ENCODE peak calls at places on chromosomes 11 and 22, in five cellular contexts. One of them, this sample, is unnamed.

GRCh38 chr11:29518389-29519174 is 498.2 kb downstream of the KCNA4 start:
- DNase-seq in Caco-2: no peak
- DNase-seq in CD8-positive, alpha-beta T cell: no peak
- DNase-seq in bronchial epithelial cell: peak; percentile 90
- DNase-seq in body of pancreas: no peak
- DNase-seq in this sample: no peak

GRCh38 chr11:71518506-71519471 is 8.3 kb upstream of the KRTAP5-7 start:
- DNase-seq in Caco-2: peak; percentile 34
- DNase-seq in CD8-positive, alpha-beta T cell: no peak
- DNase-seq in bronchial epithelial cell: no peak
- DNase-seq in body of pancreas: no peak
- DNase-seq in this sample: no peak

GRCh38 chr11:7575841-7576451 is 62.1 kb downstream of the PPFIBP2 start:
- DNase-seq in Caco-2: peak; percentile 79
- DNase-seq in CD8-positive, alpha-beta T cell: no peak
- DNase-seq in bronchial epithelial cell: peak; percentile 44
- DNase-seq in body of pancreas: no peak
- DNase-seq in this sample: no peak

GRCh38 chr11:75214411-75214821 is 26.2 kb upstream of the TPBGL start:
- DNase-seq in Caco-2: peak; percentile 95
- DNase-seq in CD8-positive, alpha-beta T cell: peak; percentile 75
- DNase-seq in bronchial epithelial cell: peak; percentile 48
- DNase-seq in body of pancreas: peak; percentile 79
- DNase-seq in this sample: peak; percentile 87

GRCh38 chr11:126830216-126830615 is 170.4 kb downstream of the KIRREL3 start:
- DNase-seq in Caco-2: no peak
- DNase-seq in CD8-positive, alpha-beta T cell: no peak
- DNase-seq in bronchial epithelial cell: no peak
- DNase-seq in body of pancreas: no peak
- DNase-seq in this sample: no peak

GRCh38 chr11:128586689-128587088 is 669 bp downstream of the ETS1 start:
- DNase-seq in Caco-2: no peak
- DNase-seq in CD8-positive, alpha-beta T cell: no peak
- DNase-seq in bronchial epithelial cell: no peak
- DNase-seq in body of pancreas: no peak
- DNase-seq in this sample: no peak

GRCh38 chr22:18929459-18929858 is 6.6 kb downstream of the PRODH start:
- DNase-seq in Caco-2: no peak
- DNase-seq in CD8-positive, alpha-beta T cell: no peak
- DNase-seq in bronchial epithelial cell: no peak
- DNase-seq in body of pancreas: no peak
- DNase-seq in this sample: no peak

GRCh38 chr22:42635531-42635930 is 4.9 kb downstream of the ATP5MGL start:
- DNase-seq in Caco-2: no peak
- DNase-seq in CD8-positive, alpha-beta T cell: no peak
- DNase-seq in bronchial epithelial cell: peak; percentile 93
- DNase-seq in body of pancreas: no peak
- DNase-seq in this sample: no peak

GRCh38 chr22:32911526-32911925 is 110.0 kb downstream of the TIMP3 start:
- DNase-seq in Caco-2: no peak
- DNase-seq in CD8-positive, alpha-beta T cell: no peak
- DNase-seq in bronchial epithelial cell: no peak
- DNase-seq in body of pancreas: no peak
- DNase-seq in this sample: no peak

GRCh38 chr22:38467438-38467903 is 425 bp upstream of the KDELR3 start:
- DNase-seq in Caco-2: no peak
- DNase-seq in CD8-positive, alpha-beta T cell: no peak
- DNase-seq in bronchial epithelial cell: no peak
- DNase-seq in body of pancreas: no peak
- DNase-seq in this sample: no peak

GRCh38 chr22:38469306-38469781 is 1.4 kb downstream of the KDELR3 start:
- DNase-seq in Caco-2: no peak
- DNase-seq in CD8-positive, alpha-beta T cell: no peak
- DNase-seq in bronchial epithelial cell: no peak
- DNase-seq in body of pancreas: no peak
- DNase-seq in this sample: no peak

GRCh38 chr22:38468761-38469305 is 937 bp downstream of the KDELR3 start:
- DNase-seq in Caco-2: no peak
- DNase-seq in CD8-positive, alpha-beta T cell: no peak
- DNase-seq in bronchial epithelial cell: no peak
- DNase-seq in body of pancreas: no peak
- DNase-seq in this sample: no peak

GRCh38 chr22:38465673-38466490 is 2.0 kb upstream of the KDELR3 start:
- DNase-seq in Caco-2: no peak
- DNase-seq in CD8-positive, alpha-beta T cell: no peak
- DNase-seq in bronchial epithelial cell: no peak
- DNase-seq in body of pancreas: no peak
- DNase-seq in this sample: no peak

DNA sequence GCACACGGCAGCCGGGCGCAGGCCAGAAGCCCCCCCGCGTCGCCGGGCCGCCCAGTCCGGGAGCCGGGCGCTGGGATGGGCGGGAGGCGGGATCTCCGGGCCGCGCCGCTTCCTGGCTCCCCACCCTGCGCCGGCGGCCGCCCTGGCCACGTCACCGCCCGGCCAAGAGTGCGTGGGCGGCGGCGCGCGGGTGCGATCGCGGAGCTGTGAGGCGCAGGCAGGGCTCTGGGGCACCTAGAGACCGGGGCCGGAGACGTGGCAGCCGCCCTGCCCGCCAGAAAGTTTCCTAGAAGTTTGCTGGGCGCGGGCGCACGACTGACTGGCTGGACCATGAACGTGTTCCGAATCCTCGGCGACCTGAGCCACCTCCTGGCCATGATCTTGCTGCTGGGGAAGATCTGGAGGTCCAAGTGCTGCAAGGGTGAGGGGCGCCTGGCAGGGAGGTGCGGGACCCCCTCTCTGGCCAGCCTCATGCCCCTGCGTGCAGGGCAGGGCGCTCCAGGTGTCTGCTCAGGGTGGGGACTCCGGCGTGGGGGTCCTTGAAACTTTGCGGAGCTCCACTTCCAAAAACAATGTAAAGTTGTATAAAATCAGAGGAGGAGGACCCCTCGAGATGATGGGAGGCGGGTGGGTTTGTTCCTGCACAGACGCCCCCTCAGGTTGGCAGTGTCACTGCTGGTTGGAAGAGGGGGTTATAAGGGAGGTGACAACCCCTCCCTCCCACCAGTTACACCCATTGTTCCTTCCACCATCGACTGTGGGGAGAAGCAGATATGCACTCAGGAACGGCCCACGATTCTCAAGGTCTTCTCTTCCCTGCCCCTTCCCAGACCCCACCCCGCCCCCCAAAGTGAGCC is at the start of gene KDELR3:
- DNase-seq in Caco-2: no peak
- DNase-seq in CD8-positive, alpha-beta T cell: no peak
- DNase-seq in bronchial epithelial cell: peak; percentile 50
- DNase-seq in body of pancreas: peak; percentile 61
- DNase-seq in this sample: no peak
- TF ChIP-seq CTCF in Caco-2: no peak
- TF ChIP-seq CTCF in CD8-positive, alpha-beta T cell: no peak
- TF ChIP-seq CTCF in bronchial epithelial cell: no peak
- TF ChIP-seq CTCF in body of pancreas: no peak
- TF ChIP-seq CTCF in this sample: peak; percentile 51

GRCh38 chr22:17260950-17261349 is 41.7 kb upstream of the ADA2 start:
- DNase-seq in Caco-2: no peak
- DNase-seq in CD8-positive, alpha-beta T cell: no peak
- DNase-seq in bronchial epithelial cell: no peak
- DNase-seq in body of pancreas: no peak
- DNase-seq in this sample: no peak
- TF ChIP-seq CTCF in Caco-2: no peak
- TF ChIP-seq CTCF in CD8-positive, alpha-beta T cell: no peak
- TF ChIP-seq CTCF in bronchial epithelial cell: no peak
- TF ChIP-seq CTCF in body of pancreas: peak; percentile 25
- TF ChIP-seq CTCF in this sample: no peak

DNA sequence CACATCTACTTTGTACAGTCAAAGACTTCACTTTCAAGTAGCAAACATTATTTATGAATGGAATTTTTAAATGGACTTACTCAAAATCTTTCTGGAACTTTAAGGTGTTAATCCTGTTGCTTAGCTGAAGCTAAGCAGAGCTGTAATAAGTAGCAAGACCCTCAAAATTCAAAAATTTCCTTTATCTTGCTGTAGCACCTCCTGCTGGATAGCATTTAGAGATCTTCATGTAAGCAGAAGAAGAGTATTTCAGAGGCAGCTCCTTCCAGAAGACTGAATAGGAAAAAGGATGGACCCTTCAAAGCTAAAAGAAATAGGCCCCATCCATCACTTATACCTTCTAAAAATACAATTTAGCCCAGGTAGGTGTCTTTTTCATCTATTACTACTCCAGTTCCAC is 3.4 kb downstream of the PHF21A start:
- DNase-seq in Caco-2: no peak
- DNase-seq in CD8-positive, alpha-beta T cell: no peak
- DNase-seq in bronchial epithelial cell: no peak
- DNase-seq in body of pancreas: no peak
- DNase-seq in this sample: no peak
- TF ChIP-seq CTCF in Caco-2: no peak
- TF ChIP-seq CTCF in CD8-positive, alpha-beta T cell: peak; percentile 24
- TF ChIP-seq CTCF in bronchial epithelial cell: peak; percentile 10
- TF ChIP-seq CTCF in body of pancreas: no peak
- TF ChIP-seq CTCF in this sample: no peak

GRCh38 chr11:57493507-57494503 is 21.7 kb downstream of the SLC43A1 start:
- DNase-seq in Caco-2: peak; percentile 95
- DNase-seq in CD8-positive, alpha-beta T cell: peak; percentile 76
- DNase-seq in bronchial epithelial cell: peak; percentile 50
- DNase-seq in body of pancreas: peak; percentile 85
- DNase-seq in this sample: peak; percentile 86
- TF ChIP-seq CTCF in Caco-2: peak; percentile 95
- TF ChIP-seq CTCF in CD8-positive, alpha-beta T cell: peak; percentile 91
- TF ChIP-seq CTCF in bronchial epithelial cell: peak; percentile 92
- TF ChIP-seq CTCF in body of pancreas: peak; percentile 91
- TF ChIP-seq CTCF in this sample: peak; percentile 96

GRCh38 chr11:56950510-56950909 is 38.2 kb upstream of the OR5AK2 start:
- DNase-seq in Caco-2: no peak
- DNase-seq in CD8-positive, alpha-beta T cell: no peak
- DNase-seq in bronchial epithelial cell: no peak
- DNase-seq in body of pancreas: no peak
- DNase-seq in this sample: no peak
- TF ChIP-seq CTCF in Caco-2: no peak
- TF ChIP-seq CTCF in CD8-positive, alpha-beta T cell: no peak
- TF ChIP-seq CTCF in bronchial epithelial cell: no peak
- TF ChIP-seq CTCF in body of pancreas: no peak
- TF ChIP-seq CTCF in this sample: peak; percentile 8

GRCh38 chr22:29609139-29609538 is 5.7 kb downstream of the NF2 start:
- DNase-seq in Caco-2: no peak
- DNase-seq in CD8-positive, alpha-beta T cell: no peak
- DNase-seq in bronchial epithelial cell: no peak
- DNase-seq in body of pancreas: no peak
- DNase-seq in this sample: no peak
- TF ChIP-seq CTCF in Caco-2: no peak
- TF ChIP-seq CTCF in CD8-positive, alpha-beta T cell: no peak
- TF ChIP-seq CTCF in bronchial epithelial cell: peak; percentile 45
- TF ChIP-seq CTCF in body of pancreas: no peak
- TF ChIP-seq CTCF in this sample: peak; percentile 35

GRCh38 chr11:46390331-46391171 is 1.0 kb downstream of the CHRM4 start:
- DNase-seq in Caco-2: no peak
- DNase-seq in CD8-positive, alpha-beta T cell: no peak
- DNase-seq in bronchial epithelial cell: no peak
- DNase-seq in body of pancreas: no peak
- DNase-seq in this sample: no peak

GRCh38 chr11:46393231-46393616 is 1.6 kb upstream of the CHRM4 start:
- DNase-seq in Caco-2: no peak
- DNase-seq in CD8-positive, alpha-beta T cell: no peak
- DNase-seq in bronchial epithelial cell: no peak
- DNase-seq in body of pancreas: no peak
- DNase-seq in this sample: no peak

GRCh38 chr11:46391186-46391577 is 394 bp downstream of the CHRM4 start:
- DNase-seq in Caco-2: no peak
- DNase-seq in CD8-positive, alpha-beta T cell: no peak
- DNase-seq in bronchial epithelial cell: no peak
- DNase-seq in body of pancreas: no peak
- DNase-seq in this sample: no peak

GRCh38 chr11:46392421-46393230 is 1.1 kb upstream of the CHRM4 start:
- DNase-seq in Caco-2: peak; percentile 89
- DNase-seq in CD8-positive, alpha-beta T cell: peak; percentile 70
- DNase-seq in bronchial epithelial cell: peak; percentile 42
- DNase-seq in body of pancreas: peak; percentile 88
- DNase-seq in this sample: peak; percentile 86

DNA sequence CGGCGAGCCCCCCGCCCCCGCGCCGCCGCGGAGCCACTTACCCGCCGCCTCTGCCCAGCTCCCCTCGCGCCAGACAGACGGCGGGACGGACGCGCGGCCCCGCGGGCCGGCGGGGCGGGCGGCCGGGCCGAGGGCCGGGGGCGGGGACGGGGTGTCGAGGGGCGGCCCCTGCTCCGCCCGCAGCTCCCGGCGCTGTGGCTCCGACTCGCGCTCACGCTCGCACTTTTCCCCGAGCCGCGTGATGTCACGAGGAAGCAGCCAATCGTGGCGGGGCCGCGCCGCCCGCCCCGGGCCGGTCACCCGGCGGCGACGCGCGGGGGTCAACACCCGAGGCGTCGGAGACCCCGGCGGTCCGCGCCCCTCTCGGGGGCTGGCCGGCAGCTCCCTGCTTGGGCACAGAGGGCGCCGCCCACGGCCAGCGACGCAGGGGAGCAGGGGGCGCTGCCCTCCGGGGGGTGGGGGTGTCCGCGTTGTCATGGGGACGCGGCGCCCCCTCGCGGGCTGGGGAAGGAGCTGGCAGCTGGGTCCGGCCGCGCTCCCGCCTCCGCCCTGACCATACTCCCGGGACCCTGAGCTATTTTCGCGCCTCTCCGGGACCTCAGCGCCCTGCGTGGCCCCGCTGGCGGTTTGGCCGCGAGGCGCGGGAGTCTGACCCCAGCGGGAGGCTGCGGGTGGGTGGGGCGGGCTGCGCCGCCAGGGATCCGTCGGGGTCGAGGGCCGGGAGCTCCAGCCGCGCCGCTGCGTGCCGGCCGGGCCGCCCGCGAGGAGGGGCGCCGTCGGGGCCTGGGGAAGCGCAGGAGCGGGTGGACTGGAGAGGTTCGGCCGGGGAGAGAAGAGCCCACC is at the start of gene CHRM4:
- DNase-seq in Caco-2: peak; percentile 84
- DNase-seq in CD8-positive, alpha-beta T cell: no peak
- DNase-seq in bronchial epithelial cell: no peak
- DNase-seq in body of pancreas: peak; percentile 37
- DNase-seq in this sample: peak; percentile 49
- TF ChIP-seq CTCF in Caco-2: peak; percentile 72
- TF ChIP-seq CTCF in CD8-positive, alpha-beta T cell: no peak
- TF ChIP-seq CTCF in bronchial epithelial cell: peak; percentile 31
- TF ChIP-seq CTCF in body of pancreas: peak; percentile 14
- TF ChIP-seq CTCF in this sample: peak; percentile 58

GRCh38 chr11:115585361-115586024 is 81.3 kb upstream of the CADM1 start:
- DNase-seq in Caco-2: no peak
- DNase-seq in CD8-positive, alpha-beta T cell: no peak
- DNase-seq in bronchial epithelial cell: no peak
- DNase-seq in body of pancreas: no peak
- DNase-seq in this sample: no peak
- TF ChIP-seq CTCF in Caco-2: no peak
- TF ChIP-seq CTCF in CD8-positive, alpha-beta T cell: no peak
- TF ChIP-seq CTCF in bronchial epithelial cell: no peak
- TF ChIP-seq CTCF in body of pancreas: no peak
- TF ChIP-seq CTCF in this sample: no peak

This sample was measured in progenitor cell of endocrine pancreas.